ENCODE peak calls at places on chromosome 2, in four cellular contexts. K is left ventricle myocardium inferior, F is hepatocyte, R is GM23338. C is an unnamed sample.

GRCh38 chr2:205024822-205025518 is 479.7 kb downstream of the PARD3B start:
- DNase-seq in K (no peak), F (peak), R (no peak), C (no peak)

GRCh38 chr2:109560265-109560664 is 53.5 kb downstream of the SEPTIN10 start:
- DNase-seq in K (no peak), F (no peak), R (no peak), C (no peak)

GRCh38 chr2:24429711-24430110 is 61.3 kb upstream of the NCOA1 start:
- DNase-seq in K (no peak), F (no peak), R (no peak), C (no peak)

GRCh38 chr2:162365392-162365791 is 21.5 kb downstream of the GCA start:
- DNase-seq in K (no peak), F (no peak), R (no peak), C (no peak)

GRCh38 chr2:96097951-96098823 is 18.2 kb downstream of the ADRA2B start:
- DNase-seq in K (peak), F (no peak), R (no peak), C (no peak)

GRCh38 chr2:240134466-240134865 is 1.6 kb downstream of the COPS9 start:
- DNase-seq in K (no peak), F (no peak), R (no peak), C (peak)

GRCh38 chr2:158501301-158501700 is 44.5 kb downstream of the PKP4 start:
- DNase-seq in K (peak), F (no peak), R (no peak), C (no peak)

GRCh38 chr2:190879474-190880373 is 897 bp upstream of the GLS start:
- DNase-seq in K (no peak), F (no peak), R (no peak), C (no peak)

GRCh38 chr2:20977497-20977896 is 66.4 kb downstream of the APOB start:
- DNase-seq in K (no peak), F (no peak), R (no peak), C (no peak)

GRCh38 chr2:33208400-33208799 is 261.6 kb downstream of the LTBP1 start:
- DNase-seq in K (no peak), F (no peak), R (no peak), C (no peak)

GRCh38 chr2:240139666-240140393 is 628 bp downstream of the OTOS start:
- DNase-seq in K (no peak), F (no peak), R (peak), C (peak)

GRCh38 chr2:241871538-241872312 is 2.2 kb downstream of the RTP5 start:
- DNase-seq in K (no peak), F (no peak), R (no peak), C (peak)

GRCh38 chr2:165470351-165470750 is 853 bp downstream of the CSRNP3 start:
- DNase-seq in K (no peak), F (no peak), R (no peak), C (no peak)

GRCh38 chr2:165471349-165471975 is 2.0 kb downstream of the CSRNP3 start:
- DNase-seq in K (no peak), F (no peak), R (no peak), C (no peak)

GRCh38 chr2:165467921-165468320 is 1.6 kb upstream of the CSRNP3 start:
- DNase-seq in K (no peak), F (no peak), R (peak), C (no peak)

GRCh38 chr2:165466386-165466785 is 3.1 kb upstream of the CSRNP3 start:
- DNase-seq in K (no peak), F (no peak), R (no peak), C (no peak)

DNA sequence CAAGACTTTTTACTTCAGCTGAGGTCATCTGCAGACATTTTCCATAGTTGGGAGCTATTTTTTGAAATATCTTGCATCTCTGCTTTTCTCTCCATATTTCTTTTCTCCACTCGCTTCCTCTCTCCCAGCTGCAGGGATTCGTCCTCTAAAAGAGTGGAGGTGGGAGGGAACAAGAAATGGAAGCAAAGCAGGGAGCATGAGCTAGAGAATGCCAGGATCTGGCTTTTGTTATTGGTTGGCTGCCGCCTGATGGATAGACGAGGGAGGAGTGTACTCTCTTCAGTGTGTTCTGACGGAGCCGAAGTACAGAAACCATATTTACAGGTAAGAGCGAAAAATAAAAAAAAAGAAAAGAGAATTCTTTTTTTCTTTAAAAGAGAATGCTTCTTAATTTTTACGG is at the start of gene CSRNP3:
- DNase-seq in K (peak), F (peak), R (peak), C (no peak)
- TF ChIP-seq CTCF in K (no peak), F (no peak), R (no peak), C (peak)

GRCh38 chr2:78817430-78817829 is 208.1 kb upstream of the REG3G start:
- DNase-seq in K (no peak), F (no peak), R (no peak), C (no peak)
- TF ChIP-seq CTCF in K (no peak), F (no peak), R (no peak), C (no peak)

DNA sequence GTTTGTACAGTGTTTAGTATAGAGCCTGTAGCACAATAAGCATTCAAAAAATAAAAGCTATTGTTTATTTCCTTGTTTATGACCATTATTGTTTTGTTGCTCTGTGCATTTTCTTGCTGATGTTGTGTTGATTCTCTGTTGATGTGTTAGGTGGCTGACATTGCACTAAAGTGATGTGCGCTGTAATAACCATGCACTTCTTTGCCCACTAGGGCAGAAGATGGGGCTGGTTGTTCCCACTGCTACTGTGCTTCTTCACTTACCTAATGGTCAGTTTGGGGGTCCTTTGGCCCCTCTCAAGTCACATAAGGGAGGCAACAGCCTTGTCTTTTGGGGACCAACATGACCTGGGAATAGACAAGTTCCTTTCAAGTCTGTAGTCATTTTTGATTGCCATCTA is 6.0 kb downstream of the SCG2 start:
- DNase-seq in K (no peak), F (no peak), R (no peak), C (no peak)
- TF ChIP-seq CTCF in K (no peak), F (no peak), R (no peak), C (no peak)

DNA sequence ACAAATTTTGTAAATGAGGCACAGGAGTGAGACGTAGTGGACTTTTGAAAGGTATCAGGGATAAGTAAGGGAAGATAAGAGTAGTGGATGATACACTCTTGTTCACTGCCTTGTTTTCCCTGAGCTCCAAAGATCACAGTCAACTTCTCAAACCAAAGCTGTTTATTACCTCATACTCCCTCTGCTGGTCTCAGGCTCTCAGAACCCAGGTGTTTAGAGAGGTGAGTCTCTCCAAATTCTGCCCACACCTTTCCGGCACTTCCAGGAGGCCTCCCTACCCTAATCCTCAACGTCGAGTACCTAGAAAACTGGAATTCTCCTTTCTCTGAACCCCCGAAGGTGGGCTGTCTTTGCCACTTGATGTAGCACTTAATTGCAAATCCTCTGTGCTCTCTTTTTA is 621.1 kb downstream of the BCL11A start:
- DNase-seq in K (no peak), F (no peak), R (peak), C (no peak)
- TF ChIP-seq CTCF in K (no peak), F (peak), R (peak), C (no peak)

DNA sequence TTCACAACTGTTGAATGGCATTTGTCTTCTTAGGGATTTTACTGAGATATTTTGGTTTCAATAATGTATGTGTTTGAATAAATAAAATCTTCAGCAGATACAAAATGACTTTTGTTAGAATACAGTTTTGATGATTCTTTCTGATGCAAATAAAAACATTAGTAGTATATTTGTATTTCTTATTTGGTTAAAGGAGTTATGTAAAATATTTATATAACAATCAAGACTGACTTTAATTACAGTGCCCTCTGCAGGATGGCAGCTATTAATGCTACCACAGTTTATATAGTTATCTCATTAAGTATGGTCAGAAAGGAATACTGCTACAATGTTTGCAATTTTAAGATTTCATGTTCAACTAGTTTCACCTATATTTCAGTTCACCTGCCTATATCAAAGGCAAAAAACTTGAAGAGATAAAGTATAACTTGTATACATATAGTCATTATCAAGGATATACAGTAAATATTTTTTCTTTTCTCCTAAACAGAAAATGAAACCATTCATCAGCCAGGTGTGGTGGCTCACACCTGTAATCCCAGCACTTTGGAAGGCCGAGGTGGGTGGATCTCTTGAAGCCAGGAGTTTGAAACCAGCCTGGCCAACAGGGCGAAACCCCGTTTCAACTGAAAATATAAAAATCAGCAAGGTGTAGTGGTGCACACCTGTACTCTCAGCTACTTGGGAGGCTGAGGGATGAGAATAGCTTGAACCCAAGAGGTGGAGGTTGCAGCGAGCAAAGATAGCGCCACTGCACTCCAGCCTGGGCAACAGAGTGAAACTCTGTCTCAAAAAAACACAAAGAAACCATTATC is 19.8 kb downstream of the ARL5A start:
- DNase-seq in K (no peak), F (no peak), R (peak), C (no peak)
- TF ChIP-seq CTCF in K (peak), F (peak), R (peak), C (peak)

GRCh38 chr2:8987413-8987812 is 16.1 kb downstream of the MBOAT2 start:
- DNase-seq in K (no peak), F (no peak), R (no peak), C (no peak)

GRCh38 chr2:8984855-8985254 is 18.6 kb downstream of the MBOAT2 start:
- DNase-seq in K (no peak), F (no peak), R (no peak), C (no peak)

GRCh38 chr2:8984152-8984551 is 19.3 kb downstream of the MBOAT2 start:
- DNase-seq in K (no peak), F (no peak), R (no peak), C (no peak)

GRCh38 chr2:8985561-8986326 is 17.7 kb downstream of the MBOAT2 start:
- DNase-seq in K (no peak), F (no peak), R (no peak), C (no peak)

GRCh38 chr2:8986327-8986976 is 17.0 kb downstream of the MBOAT2 start:
- DNase-seq in K (no peak), F (no peak), R (peak), C (no peak)
- TF ChIP-seq CTCF in K (no peak), F (peak), R (peak), C (peak)

GRCh38 chr2:172488556-172488955 is 61.2 kb downstream of the ITGA6 start:
- DNase-seq in K (no peak), F (no peak), R (no peak), C (no peak)
- TF ChIP-seq CTCF in K (no peak), F (no peak), R (no peak), C (no peak)

DNA sequence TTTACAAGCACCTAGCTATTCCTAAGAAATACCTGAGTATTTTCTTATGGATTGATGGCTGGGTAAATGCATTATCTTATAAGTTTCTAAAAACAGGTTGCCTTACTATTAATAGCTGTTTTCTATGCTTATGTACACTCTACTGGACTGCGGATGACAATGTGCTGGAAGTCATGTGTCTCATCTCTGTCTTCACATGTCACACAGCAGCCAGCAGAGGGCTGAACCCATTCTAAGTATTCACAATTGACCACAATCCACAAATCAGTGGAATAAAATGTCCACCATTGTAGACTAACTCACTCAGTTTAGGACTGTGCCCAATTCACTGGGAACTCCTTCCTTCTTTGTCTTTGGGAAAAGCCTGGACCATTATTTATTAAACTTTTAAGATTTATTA is 371.2 kb downstream of the INSIG2 start:
- DNase-seq in K (no peak), F (no peak), R (no peak), C (no peak)
- TF ChIP-seq CTCF in K (no peak), F (no peak), R (no peak), C (peak)

GRCh38 chr2:70085711-70086277 is 1.5 kb upstream of the PCBP1 start:
- DNase-seq in K (no peak), F (no peak), R (peak), C (no peak)
- TF ChIP-seq CTCF in K (no peak), F (no peak), R (no peak), C (no peak)